ENCODE peak calls at places on chromosomes 6 and 20, in eight cellular contexts. W, Y, D, H, C, M, J and N are unnamed samples.

GRCh38 chr20:58408603-58409246 is 19.7 kb downstream of the VAPB start:
- DNase-seq in W (no peak), Y (no peak), D (no peak), H (no peak), C (no peak), M (peak; percentile 48), J (no peak), N (no peak)

GRCh38 chr6:144477396-144477795 is 192.3 kb downstream of the UTRN start:
- DNase-seq in W (no peak), Y (no peak), D (no peak), H (no peak), C (no peak), M (no peak), J (no peak), N (no peak)

GRCh38 chr6:13924949-13925881 is at the start of gene RNF182:
- DNase-seq in W (peak; percentile 85), Y (no peak), D (peak; percentile 27), H (no peak), C (no peak), M (peak; percentile 82), J (no peak), N (no peak)

GRCh38 chr6:25583099-25583498 is 68.9 kb upstream of the SCGN start:
- DNase-seq in W (no peak), Y (no peak), D (no peak), H (no peak), C (no peak), M (no peak), J (no peak), N (no peak)

GRCh38 chr20:32110173-32110704 is 725 bp downstream of the TM9SF4 start:
- DNase-seq in W (no peak), Y (no peak), D (no peak), H (peak; percentile 12), C (no peak), M (no peak), J (no peak), N (no peak)

GRCh38 chr20:34988176-34988540 is 32.5 kb downstream of the MYH7B start:
- DNase-seq in W (no peak), Y (no peak), D (no peak), H (no peak), C (no peak), M (no peak), J (no peak), N (no peak)

GRCh38 chr6:115540077-115540869 is 520.4 kb downstream of the FRK start:
- DNase-seq in W (no peak), Y (no peak), D (no peak), H (no peak), C (no peak), M (no peak), J (no peak), N (no peak)

GRCh38 chr6:1575213-1576041 is 34.3 kb upstream of the FOXC1 start:
- DNase-seq in W (no peak), Y (no peak), D (no peak), H (no peak), C (no peak), M (no peak), J (no peak), N (peak; percentile 52)

GRCh38 chr20:40637176-40637575 is 51.9 kb downstream of the MAFB start:
- DNase-seq in W (no peak), Y (no peak), D (no peak), H (no peak), C (no peak), M (no peak), J (no peak), N (no peak)

GRCh38 chr20:53917145-53918009 is 153.0 kb downstream of the BCAS1 start:
- DNase-seq in W (no peak), Y (peak; percentile 78), D (no peak), H (no peak), C (no peak), M (peak; percentile 69), J (peak; percentile 74), N (peak; percentile 74)